ENCODE peak calls at places on chromosomes 3 and 15, in five cellular contexts. Q, N, A, B and V are unnamed samples.

GRCh38 chr3:187211532-187212274 is 14.4 kb downstream of the RTP1 start:
- DNase-seq in Q (no peak), N (no peak), A (no peak), B (no peak), V (no peak)

GRCh38 chr3:52872245-52872644 is 25.1 kb downstream of the STIMATE start:
- DNase-seq in Q (no peak), N (no peak), A (no peak), B (no peak), V (no peak)

GRCh38 chr3:51687472-51688205 is 16.6 kb downstream of the TEX264 start:
- DNase-seq in Q (no peak), N (no peak), A (no peak), B (peak; percentile 48), V (no peak)

GRCh38 chr3:123008808-123009207 is 18.8 kb downstream of the SEMA5B start:
- DNase-seq in Q (no peak), N (no peak), A (no peak), B (no peak), V (no peak)

GRCh38 chr3:129001817-129002572 is 891 bp downstream of the EFCC1 start:
- DNase-seq in Q (peak; percentile 74), N (no peak), A (no peak), B (no peak), V (peak; percentile 36)

GRCh38 chr15:39145854-39146253 is 435.0 kb upstream of the THBS1 start:
- DNase-seq in Q (no peak), N (no peak), A (no peak), B (no peak), V (no peak)

GRCh38 chr3:53495518-53496501 is 1.4 kb downstream of the CACNA1D start:
- DNase-seq in Q (peak; percentile 73), N (peak; percentile 42), A (no peak), B (no peak), V (no peak)

GRCh38 chr15:41936649-41937567 is 35.4 kb downstream of the EHD4 start:
- DNase-seq in Q (no peak), N (no peak), A (peak; percentile 51), B (no peak), V (no peak)

GRCh38 chr3:13792512-13793347 is 87.1 kb downstream of the WNT7A start:
- DNase-seq in Q (no peak), N (no peak), A (no peak), B (no peak), V (peak; percentile 65)

GRCh38 chr3:50435382-50435781 is 68.1 kb downstream of the CACNA2D2 start:
- DNase-seq in Q (no peak), N (no peak), A (no peak), B (no peak), V (no peak)

GRCh38 chr15:78051622-78052405 is 25.7 kb downstream of the TBC1D2B start:
- DNase-seq in Q (no peak), N (peak; percentile 69), A (no peak), B (no peak), V (no peak)

GRCh38 chr3:161070980-161071663 is 34.0 kb downstream of the B3GALNT1 start:
- DNase-seq in Q (no peak), N (no peak), A (no peak), B (no peak), V (no peak)

GRCh38 chr15:84847382-84847781 is 30.2 kb downstream of the ALPK3 start:
- DNase-seq in Q (no peak), N (no peak), A (no peak), B (no peak), V (no peak)

GRCh38 chr3:63968612-63969350 is 54.5 kb downstream of the PSMD6 start:
- DNase-seq in Q (no peak), N (no peak), A (no peak), B (no peak), V (no peak)

GRCh38 chr15:52208306-52208946 is 17.2 kb upstream of the GNB5 start:
- DNase-seq in Q (no peak), N (peak; percentile 77), A (peak; percentile 42), B (peak; percentile 30), V (no peak)

GRCh38 chr15:73594109-73594508 is 39.1 kb downstream of the NPTN start:
- DNase-seq in Q (no peak), N (no peak), A (no peak), B (no peak), V (no peak)

GRCh38 chr15:48040166-48040817 is 80.5 kb upstream of the SLC24A5 start:
- DNase-seq in Q (no peak), N (peak; percentile 57), A (no peak), B (no peak), V (no peak)

GRCh38 chr15:74664028-74664616 is 31.7 kb downstream of the EDC3 start:
- DNase-seq in Q (no peak), N (peak; percentile 63), A (peak; percentile 25), B (no peak), V (no peak)

GRCh38 chr15:28086175-28086703 is 12.9 kb downstream of the OCA2 start:
- DNase-seq in Q (no peak), N (peak; percentile 80), A (no peak), B (no peak), V (no peak)

GRCh38 chr3:45124379-45124778 is 21.8 kb downstream of the CDCP1 start:
- DNase-seq in Q (no peak), N (no peak), A (peak; percentile 49), B (no peak), V (peak; percentile 82)

GRCh38 chr3:11050666-11051323 is 58.2 kb downstream of the SLC6A1 start:
- DNase-seq in Q (no peak), N (no peak), A (no peak), B (no peak), V (peak; percentile 41)

GRCh38 chr3:57004154-57004730 is 56.2 kb upstream of the SPATA12 start:
- DNase-seq in Q (no peak), N (no peak), A (no peak), B (peak; percentile 28), V (no peak)

GRCh38 chr3:175346573-175347356 is 487.6 kb downstream of the NAALADL2 start:
- DNase-seq in Q (peak; percentile 89), N (peak; percentile 19), A (peak; percentile 17), B (no peak), V (peak; percentile 73)

GRCh38 chr15:96626936-96627577 is 296.6 kb downstream of the NR2F2 start:
- DNase-seq in Q (no peak), N (no peak), A (peak; percentile 12), B (no peak), V (no peak)

GRCh38 chr15:47289667-47290066 is 427.6 kb upstream of the SEMA6D start:
- DNase-seq in Q (no peak), N (no peak), A (no peak), B (no peak), V (no peak)

GRCh38 chr3:32399030-32399620 is 7.5 kb downstream of the CMTM7 start:
- DNase-seq in Q (no peak), N (peak; percentile 67), A (no peak), B (no peak), V (no peak)

GRCh38 chr15:51321316-51321715 is 17.1 kb downstream of the CYP19A1 start:
- DNase-seq in Q (no peak), N (no peak), A (no peak), B (no peak), V (no peak)

GRCh38 chr3:63990733-63991132 is 32.6 kb downstream of the PSMD6 start:
- DNase-seq in Q (no peak), N (no peak), A (no peak), B (no peak), V (no peak)

GRCh38 chr3:196486263-196486662 is 17.3 kb downstream of the RNF168 start:
- DNase-seq in Q (no peak), N (no peak), A (no peak), B (no peak), V (no peak)

GRCh38 chr3:101852315-101852714 is 3.0 kb downstream of the NFKBIZ start:
- DNase-seq in Q (no peak), N (no peak), A (no peak), B (no peak), V (no peak)

GRCh38 chr3:101853465-101853864 is 4.2 kb downstream of the NFKBIZ start:
- DNase-seq in Q (no peak), N (no peak), A (no peak), B (no peak), V (no peak)

GRCh38 chr3:101853971-101854370 is 4.7 kb downstream of the NFKBIZ start:
- DNase-seq in Q (no peak), N (no peak), A (no peak), B (no peak), V (no peak)

GRCh38 chr3:101857279-101857678 is 8.0 kb downstream of the NFKBIZ start:
- DNase-seq in Q (no peak), N (no peak), A (no peak), B (no peak), V (no peak)

GRCh38 chr3:101854608-101855304 is 5.4 kb downstream of the NFKBIZ start:
- DNase-seq in Q (no peak), N (no peak), A (no peak), B (no peak), V (no peak)
- H3K27ac ChIP-seq in Q (peak overlapping the region; percentile 2), N (peak overlapping the region; percentile 99), A (no peak overlapping the region), B (no peak overlapping the region), V (no peak overlapping the region)

DNA sequence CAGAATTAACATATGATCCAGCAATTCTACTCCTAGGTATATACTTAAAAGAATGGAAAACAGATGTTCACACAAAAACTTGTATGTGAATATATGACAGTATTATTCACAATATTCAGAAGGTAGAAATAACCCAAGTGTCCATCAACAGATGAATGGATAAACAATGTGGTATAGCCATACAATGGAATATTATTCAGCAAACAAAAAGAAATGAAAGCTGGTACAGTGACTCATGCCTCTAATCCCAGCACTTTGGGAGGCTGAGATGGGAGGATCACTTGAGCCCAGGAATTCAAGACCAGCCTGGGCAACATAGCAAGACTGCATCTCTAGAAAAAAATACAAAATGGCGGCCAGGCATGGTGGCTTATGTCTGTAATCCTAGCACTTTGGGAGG is 129.4 kb downstream of the RBPMS2 start:
- DNase-seq in Q (no peak), N (no peak), A (no peak), B (no peak), V (no peak)
- H3K36me3 ChIP-seq in Q (no peaks in the 10 kb centered on the region), N (no peaks in the 10 kb centered on the region), A (no peaks in the 10 kb centered on the region), B (peaks cover 4% of the 10 kb centered on the region), V (no peaks in the 10 kb centered on the region)

GRCh38 chr15:64035525-64035924 is 10.8 kb downstream of the DAPK2 start:
- DNase-seq in Q (no peak), N (no peak), A (no peak), B (no peak), V (no peak)
- H3K27ac ChIP-seq in Q (no peak overlapping the region), N (no peak overlapping the region), A (no peak overlapping the region), B (no peak overlapping the region), V (no peak overlapping the region)

GRCh38 chr3:101849714-101850326 is 506 bp downstream of the NFKBIZ start:
- DNase-seq in Q (no peak), N (no peak), A (peak; percentile 45), B (no peak), V (peak; percentile 86)

GRCh38 chr3:101850327-101851048 is 1.2 kb downstream of the NFKBIZ start:
- DNase-seq in Q (no peak), N (no peak), A (no peak), B (no peak), V (no peak)

GRCh38 chr3:101851072-101851471 is 1.8 kb downstream of the NFKBIZ start:
- DNase-seq in Q (no peak), N (no peak), A (no peak), B (no peak), V (no peak)

GRCh38 chr3:101851833-101852232 is 2.5 kb downstream of the NFKBIZ start:
- DNase-seq in Q (no peak), N (no peak), A (no peak), B (no peak), V (no peak)

DNA sequence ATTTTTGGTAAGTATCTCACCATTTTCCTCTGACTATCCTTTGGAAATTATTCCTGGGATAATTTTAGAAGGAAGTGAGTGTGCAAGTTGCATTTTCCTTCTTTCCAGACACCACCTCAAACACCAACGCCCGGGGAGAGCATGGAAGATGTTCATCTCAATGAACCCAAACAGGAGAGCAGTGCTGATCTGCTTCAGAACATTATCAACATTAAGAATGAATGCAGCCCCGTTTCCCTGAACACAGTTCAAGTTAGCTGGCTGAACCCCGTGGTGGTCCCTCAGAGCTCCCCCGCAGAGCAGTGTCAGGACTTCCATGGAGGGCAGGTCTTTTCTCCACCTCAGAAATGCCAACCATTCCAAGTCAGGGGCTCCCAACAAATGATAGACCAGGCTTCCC is 3.7 kb downstream of the NFKBIZ start:
- DNase-seq in Q (no peak), N (no peak), A (no peak), B (no peak), V (no peak)
- H3K36me3 ChIP-seq in Q (peaks cover 55% of the 10 kb centered on the region), N (peaks cover 9% of the 10 kb centered on the region), A (peaks cover 63% of the 10 kb centered on the region), B (peaks cover 35% of the 10 kb centered on the region), V (peaks cover 16% of the 10 kb centered on the region)